ENCODE peak calls at places on chromosomes 7 and 10, in five cellular contexts. A, N, E, L and B are unnamed samples.

GRCh38 chr10:8616166-8616565 is 561.7 kb downstream of the GATA3 start:
- DNase-seq in L (peak), N (no peak), E (no peak), A (no peak), B (no peak)

GRCh38 chr10:69232252-69232651 is 12.1 kb downstream of the HKDC1 start:
- DNase-seq in E (no peak), L (peak), N (no peak), A (no peak), B (no peak)

GRCh38 chr7:76206633-76207032 is 4.9 kb downstream of the SRRM3 start:
- DNase-seq in N (no peak), A (no peak), L (no peak), E (no peak), B (no peak)

GRCh38 chr7:39624202-39624807 is 933 bp downstream of the RALA start:
- DNase-seq in A (peak), E (no peak), N (peak), L (peak), B (peak)

GRCh38 chr7:87154166-87154565 is 1.9 kb downstream of the DMTF1 start:
- DNase-seq in A (no peak), N (no peak), E (no peak), L (no peak), B (peak)

GRCh38 chr10:6399241-6399701 is 180.8 kb downstream of the PRKCQ start:
- DNase-seq in L (peak), A (no peak), N (peak), E (no peak), B (no peak)

GRCh38 chr10:14660872-14661271 is 113.8 kb downstream of the FAM107B start:
- DNase-seq in L (no peak), A (no peak), N (no peak), E (no peak), B (no peak)

GRCh38 chr10:90462761-90463160 is 395.1 kb downstream of the HTR7 start:
- DNase-seq in L (no peak), N (no peak), A (no peak), E (no peak), B (no peak)

GRCh38 chr10:72353028-72353962 is 1.4 kb downstream of the DNAJB12 start:
- DNase-seq in A (no peak), E (no peak), L (peak), N (peak), B (peak)

GRCh38 chr10:13873201-13873600 is 286.4 kb downstream of the PRPF18 start:
- DNase-seq in E (no peak), A (no peak), N (no peak), L (no peak), B (no peak)

GRCh38 chr10:76324283-76324682 is 892.9 kb downstream of the LRMDA start:
- DNase-seq in A (no peak), L (no peak), E (no peak), N (peak), B (no peak)

GRCh38 chr10:129523031-129523722 is 56.1 kb downstream of the MGMT start:
- DNase-seq in A (no peak), E (no peak), L (no peak), N (no peak), B (no peak)

GRCh38 chr7:71777278-71777677 is 634.9 kb downstream of the CALN1 start:
- DNase-seq in N (no peak), L (no peak), A (no peak), E (no peak), B (no peak)

GRCh38 chr10:103227416-103227815 is 18.3 kb upstream of the RPEL1 start:
- DNase-seq in L (no peak), N (no peak), E (no peak), A (no peak), B (no peak)

GRCh38 chr7:157056957-157057902 is 46.8 kb upstream of the MNX1 start:
- DNase-seq in E (no peak), N (no peak), A (no peak), L (no peak), B (no peak)

GRCh38 chr10:128520191-128520815 is 394.1 kb upstream of the MKI67 start:
- DNase-seq in A (no peak), N (no peak), E (no peak), L (no peak), B (no peak)

GRCh38 chr10:127905623-127906261 is 1.2 kb upstream of the PTPRE start:
- DNase-seq in L (no peak), E (no peak), A (no peak), N (peak), B (no peak)

GRCh38 chr10:72164617-72165016 is 51.2 kb upstream of the ANAPC16 start:
- DNase-seq in L (no peak), A (no peak), E (no peak), N (no peak), B (peak)